ENCODE peak calls at places on chromosome 9, in eight cellular contexts. One of them, this sample, is unnamed.

GRCh38 chr9:17669206-17669605 is 90.3 kb downstream of the SH3GL2 start:
- DNase-seq in adrenal gland: no peak
- DNase-seq in prostate gland: no peak
- DNase-seq in AG04450: no peak
- DNase-seq in dorsolateral prefrontal cortex: no peak
- DNase-seq in A549: no peak
- DNase-seq in right lobe of liver: no peak
- DNase-seq in PC-9: no peak
- DNase-seq in this sample: no peak

GRCh38 chr9:93666279-93666784 is 89.9 kb downstream of the PHF2 start:
- DNase-seq in adrenal gland: no peak
- DNase-seq in prostate gland: no peak
- DNase-seq in AG04450: no peak
- DNase-seq in dorsolateral prefrontal cortex: peak; percentile 8
- DNase-seq in A549: no peak
- DNase-seq in right lobe of liver: no peak
- DNase-seq in PC-9: no peak
- DNase-seq in this sample: no peak

GRCh38 chr9:17402309-17402708 is 176.6 kb upstream of the SH3GL2 start:
- DNase-seq in adrenal gland: no peak
- DNase-seq in prostate gland: no peak
- DNase-seq in AG04450: no peak
- DNase-seq in dorsolateral prefrontal cortex: no peak
- DNase-seq in A549: peak; percentile 19
- DNase-seq in right lobe of liver: no peak
- DNase-seq in PC-9: no peak
- DNase-seq in this sample: no peak

GRCh38 chr9:98873535-98874432 is 66.3 kb downstream of the GALNT12 start:
- DNase-seq in adrenal gland: peak; percentile 86
- DNase-seq in prostate gland: no peak
- DNase-seq in AG04450: no peak
- DNase-seq in dorsolateral prefrontal cortex: no peak
- DNase-seq in A549: no peak
- DNase-seq in right lobe of liver: no peak
- DNase-seq in PC-9: no peak
- DNase-seq in this sample: no peak

GRCh38 chr9:134056483-134057310 is 11.1 kb downstream of the BRD3 start:
- DNase-seq in adrenal gland: no peak
- DNase-seq in prostate gland: no peak
- DNase-seq in AG04450: no peak
- DNase-seq in dorsolateral prefrontal cortex: peak; percentile 21
- DNase-seq in A549: no peak
- DNase-seq in right lobe of liver: peak; percentile 22
- DNase-seq in PC-9: no peak
- DNase-seq in this sample: peak; percentile 62

GRCh38 chr9:136927343-136928261 is 16.9 kb downstream of the FBXW5 start:
- DNase-seq in adrenal gland: no peak
- DNase-seq in prostate gland: no peak
- DNase-seq in AG04450: no peak
- DNase-seq in dorsolateral prefrontal cortex: no peak
- DNase-seq in A549: no peak
- DNase-seq in right lobe of liver: no peak
- DNase-seq in PC-9: no peak
- DNase-seq in this sample: no peak

GRCh38 chr9:116323571-116323970 is 170.0 kb downstream of the PAPPA start:
- DNase-seq in adrenal gland: no peak
- DNase-seq in prostate gland: no peak
- DNase-seq in AG04450: no peak
- DNase-seq in dorsolateral prefrontal cortex: no peak
- DNase-seq in A549: no peak
- DNase-seq in right lobe of liver: no peak
- DNase-seq in PC-9: peak; percentile 53
- DNase-seq in this sample: no peak

GRCh38 chr9:86239053-86239770 is 20.2 kb downstream of the C9orf153 start:
- DNase-seq in adrenal gland: no peak
- DNase-seq in prostate gland: no peak
- DNase-seq in AG04450: no peak
- DNase-seq in dorsolateral prefrontal cortex: no peak
- DNase-seq in A549: peak; percentile 14
- DNase-seq in right lobe of liver: no peak
- DNase-seq in PC-9: no peak
- DNase-seq in this sample: no peak

GRCh38 chr9:93958875-93959682 is 3.9 kb upstream of the BARX1 start:
- DNase-seq in adrenal gland: peak; percentile 27
- DNase-seq in prostate gland: no peak
- DNase-seq in AG04450: no peak
- DNase-seq in dorsolateral prefrontal cortex: no peak
- DNase-seq in A549: no peak
- DNase-seq in right lobe of liver: no peak
- DNase-seq in PC-9: no peak
- DNase-seq in this sample: no peak

GRCh38 chr9:130173462-130173876 is 1.3 kb downstream of the NCS1 start:
- DNase-seq in adrenal gland: no peak
- DNase-seq in prostate gland: no peak
- DNase-seq in AG04450: no peak
- DNase-seq in dorsolateral prefrontal cortex: no peak
- DNase-seq in A549: no peak
- DNase-seq in right lobe of liver: no peak
- DNase-seq in PC-9: no peak
- DNase-seq in this sample: no peak

GRCh38 chr9:127505396-127506116 is 54.2 kb downstream of the LRSAM1 start:
- DNase-seq in adrenal gland: peak; percentile 76
- DNase-seq in prostate gland: no peak
- DNase-seq in AG04450: no peak
- DNase-seq in dorsolateral prefrontal cortex: no peak
- DNase-seq in A549: peak; percentile 60
- DNase-seq in right lobe of liver: no peak
- DNase-seq in PC-9: no peak
- DNase-seq in this sample: no peak

GRCh38 chr9:133184971-133185370 is 21.3 kb upstream of the GBGT1 start:
- DNase-seq in adrenal gland: peak; percentile 72
- DNase-seq in prostate gland: peak; percentile 31
- DNase-seq in AG04450: peak; percentile 15
- DNase-seq in dorsolateral prefrontal cortex: peak; percentile 47
- DNase-seq in A549: peak; percentile 76
- DNase-seq in right lobe of liver: no peak
- DNase-seq in PC-9: peak; percentile 65
- DNase-seq in this sample: no peak

GRCh38 chr9:93595461-93595860 is 19.1 kb downstream of the PHF2 start:
- DNase-seq in adrenal gland: no peak
- DNase-seq in prostate gland: no peak
- DNase-seq in AG04450: no peak
- DNase-seq in dorsolateral prefrontal cortex: no peak
- DNase-seq in A549: no peak
- DNase-seq in right lobe of liver: no peak
- DNase-seq in PC-9: no peak
- DNase-seq in this sample: no peak

GRCh38 chr9:111920531-111920930 is 23.9 kb downstream of the UGCG start:
- DNase-seq in adrenal gland: no peak
- DNase-seq in prostate gland: peak; percentile 15
- DNase-seq in AG04450: no peak
- DNase-seq in dorsolateral prefrontal cortex: no peak
- DNase-seq in A549: no peak
- DNase-seq in right lobe of liver: no peak
- DNase-seq in PC-9: no peak
- DNase-seq in this sample: no peak

GRCh38 chr9:3896576-3896975 is 370.8 kb upstream of the RFX3 start:
- DNase-seq in adrenal gland: no peak
- DNase-seq in prostate gland: no peak
- DNase-seq in AG04450: no peak
- DNase-seq in dorsolateral prefrontal cortex: no peak
- DNase-seq in A549: no peak
- DNase-seq in right lobe of liver: no peak
- DNase-seq in PC-9: no peak
- DNase-seq in this sample: no peak
- TF ChIP-seq CTCF in adrenal gland: no peak
- TF ChIP-seq CTCF in prostate gland: no peak
- TF ChIP-seq CTCF in AG04450: no peak
- TF ChIP-seq CTCF in dorsolateral prefrontal cortex: no peak
- TF ChIP-seq CTCF in A549: no peak
- TF ChIP-seq CTCF in right lobe of liver: no peak
- TF ChIP-seq CTCF in PC-9: no peak
- TF ChIP-seq CTCF in this sample: no peak

GRCh38 chr9:350354-350753 is 135.7 kb downstream of the DOCK8 start:
- DNase-seq in adrenal gland: no peak
- DNase-seq in prostate gland: no peak
- DNase-seq in AG04450: no peak
- DNase-seq in dorsolateral prefrontal cortex: no peak
- DNase-seq in A549: no peak
- DNase-seq in right lobe of liver: no peak
- DNase-seq in PC-9: no peak
- DNase-seq in this sample: no peak

GRCh38 chr9:347667-348292 is 133.1 kb downstream of the DOCK8 start:
- DNase-seq in adrenal gland: no peak
- DNase-seq in prostate gland: no peak
- DNase-seq in AG04450: no peak
- DNase-seq in dorsolateral prefrontal cortex: no peak
- DNase-seq in A549: peak; percentile 54
- DNase-seq in right lobe of liver: no peak
- DNase-seq in PC-9: no peak
- DNase-seq in this sample: no peak

GRCh38 chr9:341634-342421 is 127.2 kb downstream of the DOCK8 start:
- DNase-seq in adrenal gland: no peak
- DNase-seq in prostate gland: no peak
- DNase-seq in AG04450: no peak
- DNase-seq in dorsolateral prefrontal cortex: no peak
- DNase-seq in A549: no peak
- DNase-seq in right lobe of liver: no peak
- DNase-seq in PC-9: no peak
- DNase-seq in this sample: no peak

GRCh38 chr9:343773-344172 is 129.1 kb downstream of the DOCK8 start:
- DNase-seq in adrenal gland: peak; percentile 25
- DNase-seq in prostate gland: no peak
- DNase-seq in AG04450: no peak
- DNase-seq in dorsolateral prefrontal cortex: no peak
- DNase-seq in A549: no peak
- DNase-seq in right lobe of liver: no peak
- DNase-seq in PC-9: no peak
- DNase-seq in this sample: no peak

DNA sequence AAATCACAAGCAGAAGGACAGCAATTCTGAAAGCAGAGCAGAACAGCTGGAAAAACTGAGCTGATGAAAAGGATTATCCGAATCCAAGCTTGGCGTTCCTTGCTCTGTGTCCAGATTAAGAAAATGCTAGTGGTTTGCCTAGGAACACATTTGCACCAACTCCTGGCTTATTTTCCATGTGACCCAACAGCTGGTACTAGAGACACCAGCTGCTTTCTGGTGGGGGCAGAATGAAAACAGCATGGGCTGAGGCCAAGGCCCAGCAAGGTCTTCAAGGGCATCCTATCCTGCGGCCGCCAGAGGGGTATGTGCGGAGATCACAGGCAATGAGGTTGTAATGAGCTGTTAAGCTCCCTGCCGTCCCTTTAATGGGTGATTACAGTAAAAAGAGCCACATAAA is 131.4 kb downstream of the DOCK8 start:
- DNase-seq in adrenal gland: peak; percentile 65
- DNase-seq in prostate gland: no peak
- DNase-seq in AG04450: no peak
- DNase-seq in dorsolateral prefrontal cortex: no peak
- DNase-seq in A549: no peak
- DNase-seq in right lobe of liver: no peak
- DNase-seq in PC-9: no peak
- DNase-seq in this sample: no peak
- H3K27ac ChIP-seq in adrenal gland: no peak overlapping the region
- H3K27ac ChIP-seq in prostate gland: no peak overlapping the region
- H3K27ac ChIP-seq in AG04450: no peak overlapping the region
- H3K27ac ChIP-seq in dorsolateral prefrontal cortex: no peak overlapping the region
- H3K27ac ChIP-seq in A549: no peak overlapping the region
- H3K27ac ChIP-seq in right lobe of liver: no peak overlapping the region
- H3K27ac ChIP-seq in PC-9: no peak overlapping the region
- H3K27ac ChIP-seq in this sample: no peak overlapping the region

DNA sequence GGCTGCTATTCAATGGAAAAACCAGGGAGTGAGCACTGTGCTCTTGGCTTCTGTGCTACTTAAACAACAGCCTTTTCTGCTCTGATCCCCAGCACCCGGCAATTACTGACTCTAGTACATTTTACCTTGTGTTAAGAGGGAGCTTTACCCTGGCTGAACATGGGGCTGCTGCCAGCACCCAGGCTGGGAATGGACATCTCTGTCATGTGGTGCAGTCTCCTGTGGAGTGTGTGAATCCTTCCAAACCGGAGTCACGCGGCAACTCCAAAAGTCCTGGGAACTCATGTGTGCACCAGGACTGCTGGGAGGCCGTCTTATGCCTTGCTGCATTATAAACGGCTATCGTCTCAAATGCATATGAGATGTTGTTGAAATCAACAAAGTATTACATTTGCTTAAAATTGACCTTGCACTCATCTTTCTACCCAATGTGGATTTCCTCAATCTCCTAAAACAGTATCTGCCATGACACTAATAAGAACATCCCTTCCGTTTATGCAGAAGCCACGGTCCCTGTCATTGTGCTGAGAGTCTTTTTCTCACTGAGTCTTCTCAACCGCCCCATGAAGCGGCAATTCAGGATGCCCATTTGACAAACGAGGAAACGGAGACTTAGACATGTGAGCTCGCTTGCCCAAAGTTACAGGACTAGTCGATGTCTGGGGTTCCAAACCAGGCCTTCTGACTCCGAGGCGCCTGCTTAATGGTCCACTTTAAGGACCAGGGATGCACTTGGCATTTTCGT is 884 bp upstream of the GSN start:
- DNase-seq in adrenal gland: no peak
- DNase-seq in prostate gland: no peak
- DNase-seq in AG04450: no peak
- DNase-seq in dorsolateral prefrontal cortex: no peak
- DNase-seq in A549: no peak
- DNase-seq in right lobe of liver: no peak
- DNase-seq in PC-9: peak; percentile 17
- DNase-seq in this sample: no peak
- H3K4me3 ChIP-seq in adrenal gland: no peak overlapping the region
- H3K4me3 ChIP-seq in prostate gland: peak overlapping the region; percentile 81
- H3K4me3 ChIP-seq in AG04450: no peak overlapping the region
- H3K4me3 ChIP-seq in dorsolateral prefrontal cortex: peak overlapping the region; percentile 37
- H3K4me3 ChIP-seq in A549: peak overlapping the region; percentile 95
- H3K4me3 ChIP-seq in right lobe of liver: no peak overlapping the region
- H3K4me3 ChIP-seq in PC-9: peak overlapping the region; percentile 93
- H3K4me3 ChIP-seq in this sample: no peak overlapping the region

GRCh38 chr9:37405764-37406380 is 16.6 kb upstream of the GRHPR start:
- DNase-seq in adrenal gland: no peak
- DNase-seq in prostate gland: no peak
- DNase-seq in AG04450: no peak
- DNase-seq in dorsolateral prefrontal cortex: no peak
- DNase-seq in A549: no peak
- DNase-seq in right lobe of liver: no peak
- DNase-seq in PC-9: no peak
- DNase-seq in this sample: no peak

GRCh38 chr9:37405350-37405749 is 17.1 kb upstream of the GRHPR start:
- DNase-seq in adrenal gland: no peak
- DNase-seq in prostate gland: no peak
- DNase-seq in AG04450: no peak
- DNase-seq in dorsolateral prefrontal cortex: no peak
- DNase-seq in A549: no peak
- DNase-seq in right lobe of liver: no peak
- DNase-seq in PC-9: no peak
- DNase-seq in this sample: no peak

GRCh38 chr9:37408933-37409710 is 13.4 kb upstream of the GRHPR start:
- DNase-seq in adrenal gland: no peak
- DNase-seq in prostate gland: no peak
- DNase-seq in AG04450: no peak
- DNase-seq in dorsolateral prefrontal cortex: no peak
- DNase-seq in A549: no peak
- DNase-seq in right lobe of liver: no peak
- DNase-seq in PC-9: peak; percentile 78
- DNase-seq in this sample: no peak

GRCh38 chr9:37406603-37407401 is 15.7 kb upstream of the GRHPR start:
- DNase-seq in adrenal gland: no peak
- DNase-seq in prostate gland: peak; percentile 33
- DNase-seq in AG04450: no peak
- DNase-seq in dorsolateral prefrontal cortex: no peak
- DNase-seq in A549: no peak
- DNase-seq in right lobe of liver: no peak
- DNase-seq in PC-9: peak; percentile 75
- DNase-seq in this sample: no peak

GRCh38 chr9:37407468-37407867 is 15.0 kb upstream of the GRHPR start:
- DNase-seq in adrenal gland: no peak
- DNase-seq in prostate gland: no peak
- DNase-seq in AG04450: no peak
- DNase-seq in dorsolateral prefrontal cortex: no peak
- DNase-seq in A549: peak; percentile 42
- DNase-seq in right lobe of liver: no peak
- DNase-seq in PC-9: no peak
- DNase-seq in this sample: no peak
- TF ChIP-seq CTCF in adrenal gland: no peak
- TF ChIP-seq CTCF in prostate gland: peak; percentile 33
- TF ChIP-seq CTCF in AG04450: peak; percentile 17
- TF ChIP-seq CTCF in dorsolateral prefrontal cortex: no peak
- TF ChIP-seq CTCF in A549: peak; percentile 29
- TF ChIP-seq CTCF in right lobe of liver: peak; percentile 9
- TF ChIP-seq CTCF in PC-9: peak; percentile 37
- TF ChIP-seq CTCF in this sample: peak; percentile 38